ENCODE peak calls at places on chromosome 10, in four cellular contexts. One of them, this sample, is unnamed.

GRCh38 chr10:109591631-109592030 is 331.7 kb downstream of the XPNPEP1 start:
- DNase-seq in K562: no peak
- DNase-seq in GM12891: no peak
- DNase-seq in HepG2: no peak
- DNase-seq in this sample: no peak

GRCh38 chr10:7950981-7951847 is 103.3 kb upstream of the GATA3 start:
- DNase-seq in GM12891: no peak
- DNase-seq in K562: no peak
- DNase-seq in HepG2: peak; percentile 37
- DNase-seq in this sample: no peak

GRCh38 chr10:92690211-92691041 is 671 bp downstream of the HHEX start:
- DNase-seq in GM12891: no peak
- DNase-seq in HepG2: no peak
- DNase-seq in K562: peak; percentile 71
- DNase-seq in this sample: no peak

GRCh38 chr10:108791794-108792474 is 1131.4 kb downstream of the XPNPEP1 start:
- DNase-seq in HepG2: no peak
- DNase-seq in GM12891: no peak
- DNase-seq in K562: no peak
- DNase-seq in this sample: no peak

GRCh38 chr10:68208424-68209042 is 23.4 kb downstream of the ATOH7 start:
- DNase-seq in HepG2: peak; percentile 72
- DNase-seq in K562: peak; percentile 62
- DNase-seq in GM12891: no peak
- DNase-seq in this sample: no peak

GRCh38 chr10:77702166-77702565 is 64.6 kb upstream of the KCNMA1 start:
- DNase-seq in HepG2: no peak
- DNase-seq in GM12891: no peak
- DNase-seq in K562: no peak
- DNase-seq in this sample: no peak

GRCh38 chr10:78630944-78631838 is 437.6 kb upstream of the ZMIZ1 start:
- DNase-seq in GM12891: no peak
- DNase-seq in K562: no peak
- DNase-seq in HepG2: no peak
- DNase-seq in this sample: no peak

GRCh38 chr10:84574101-84574500 is 245.7 kb downstream of the CCSER2 start:
- DNase-seq in K562: no peak
- DNase-seq in GM12891: no peak
- DNase-seq in HepG2: no peak
- DNase-seq in this sample: no peak

GRCh38 chr10:126070815-126071214 is 174.5 kb downstream of the FANK1 start:
- DNase-seq in GM12891: no peak
- DNase-seq in HepG2: no peak
- DNase-seq in K562: no peak
- DNase-seq in this sample: no peak

GRCh38 chr10:91354686-91355085 is 55.5 kb upstream of the HECTD2 start:
- DNase-seq in GM12891: no peak
- DNase-seq in HepG2: no peak
- DNase-seq in K562: no peak
- DNase-seq in this sample: no peak

GRCh38 chr10:77328272-77328816 is 309.3 kb downstream of the KCNMA1 start:
- DNase-seq in HepG2: peak; percentile 10
- DNase-seq in GM12891: no peak
- DNase-seq in K562: peak; percentile 41
- DNase-seq in this sample: no peak

GRCh38 chr10:110017940-110018339 is 10.2 kb downstream of the ADD3 start:
- DNase-seq in GM12891: no peak
- DNase-seq in HepG2: no peak
- DNase-seq in K562: no peak
- DNase-seq in this sample: no peak

GRCh38 chr10:113646337-113647201 is 17.3 kb downstream of the NRAP start:
- DNase-seq in K562: no peak
- DNase-seq in GM12891: no peak
- DNase-seq in HepG2: no peak
- DNase-seq in this sample: no peak

GRCh38 chr10:95394161-95394880 is 103.5 kb upstream of the PDLIM1 start:
- DNase-seq in HepG2: peak; percentile 20
- DNase-seq in GM12891: no peak
- DNase-seq in K562: peak; percentile 73
- DNase-seq in this sample: no peak

GRCh38 chr10:83983578-83984255 is 155.6 kb upstream of the GHITM start:
- DNase-seq in K562: peak; percentile 50
- DNase-seq in GM12891: no peak
- DNase-seq in HepG2: peak; percentile 15
- DNase-seq in this sample: no peak

GRCh38 chr10:104123397-104123796 is 1.4 kb downstream of the SFR1 start:
- DNase-seq in GM12891: no peak
- DNase-seq in HepG2: no peak
- DNase-seq in K562: no peak
- DNase-seq in this sample: no peak

GRCh38 chr10:117408436-117409384 is 33.5 kb upstream of the PDZD8 start:
- DNase-seq in GM12891: no peak
- DNase-seq in K562: peak; percentile 77
- DNase-seq in HepG2: no peak
- DNase-seq in this sample: no peak

GRCh38 chr10:13105184-13105583 is 5.2 kb downstream of the OPTN start:
- DNase-seq in GM12891: no peak
- DNase-seq in K562: no peak
- DNase-seq in HepG2: peak; percentile 17
- DNase-seq in this sample: no peak

GRCh38 chr10:66215005-66215404 is 710.8 kb upstream of the LRRTM3 start:
- DNase-seq in HepG2: peak; percentile 4
- DNase-seq in GM12891: no peak
- DNase-seq in K562: peak; percentile 5
- DNase-seq in this sample: no peak

GRCh38 chr10:128180843-128181242 is 54.6 kb upstream of the MKI67 start:
- DNase-seq in GM12891: no peak
- DNase-seq in HepG2: no peak
- DNase-seq in K562: no peak
- DNase-seq in this sample: no peak

GRCh38 chr10:85741626-85742300 is 624.8 kb downstream of the GRID1 start:
- DNase-seq in K562: no peak
- DNase-seq in GM12891: peak; percentile 12
- DNase-seq in HepG2: no peak
- DNase-seq in this sample: peak; percentile 4

GRCh38 chr10:23417254-23417653 is 21.6 kb upstream of the OTUD1 start:
- DNase-seq in K562: no peak
- DNase-seq in GM12891: no peak
- DNase-seq in HepG2: no peak
- DNase-seq in this sample: no peak

GRCh38 chr10:21372651-21373410 is 152.7 kb downstream of the SKIDA1 start:
- DNase-seq in HepG2: no peak
- DNase-seq in GM12891: peak; percentile 23
- DNase-seq in K562: peak; percentile 58
- DNase-seq in this sample: no peak

GRCh38 chr10:92849234-92849525 is 860 bp downstream of the EXOC6 start:
- DNase-seq in GM12891: no peak
- DNase-seq in HepG2: no peak
- DNase-seq in K562: no peak
- DNase-seq in this sample: no peak

GRCh38 chr10:14772399-14772798 is 2.3 kb downstream of the FAM107B start:
- DNase-seq in K562: no peak
- DNase-seq in GM12891: no peak
- DNase-seq in HepG2: no peak
- DNase-seq in this sample: no peak

GRCh38 chr10:70480254-70480861 is 1.8 kb downstream of the PALD1 start:
- DNase-seq in K562: no peak
- DNase-seq in GM12891: peak; percentile 62
- DNase-seq in HepG2: no peak
- DNase-seq in this sample: no peak

GRCh38 chr10:70477661-70478162 is 855 bp upstream of the PALD1 start:
- DNase-seq in K562: peak; percentile 63
- DNase-seq in GM12891: no peak
- DNase-seq in HepG2: peak; percentile 13
- DNase-seq in this sample: no peak

GRCh38 chr10:70479161-70479531 is 579 bp downstream of the PALD1 start:
- DNase-seq in K562: no peak
- DNase-seq in GM12891: no peak
- DNase-seq in HepG2: no peak
- DNase-seq in this sample: no peak

GRCh38 chr10:70479626-70480253 is 1.2 kb downstream of the PALD1 start:
- DNase-seq in GM12891: no peak
- DNase-seq in HepG2: no peak
- DNase-seq in K562: no peak
- DNase-seq in this sample: no peak

DNA sequence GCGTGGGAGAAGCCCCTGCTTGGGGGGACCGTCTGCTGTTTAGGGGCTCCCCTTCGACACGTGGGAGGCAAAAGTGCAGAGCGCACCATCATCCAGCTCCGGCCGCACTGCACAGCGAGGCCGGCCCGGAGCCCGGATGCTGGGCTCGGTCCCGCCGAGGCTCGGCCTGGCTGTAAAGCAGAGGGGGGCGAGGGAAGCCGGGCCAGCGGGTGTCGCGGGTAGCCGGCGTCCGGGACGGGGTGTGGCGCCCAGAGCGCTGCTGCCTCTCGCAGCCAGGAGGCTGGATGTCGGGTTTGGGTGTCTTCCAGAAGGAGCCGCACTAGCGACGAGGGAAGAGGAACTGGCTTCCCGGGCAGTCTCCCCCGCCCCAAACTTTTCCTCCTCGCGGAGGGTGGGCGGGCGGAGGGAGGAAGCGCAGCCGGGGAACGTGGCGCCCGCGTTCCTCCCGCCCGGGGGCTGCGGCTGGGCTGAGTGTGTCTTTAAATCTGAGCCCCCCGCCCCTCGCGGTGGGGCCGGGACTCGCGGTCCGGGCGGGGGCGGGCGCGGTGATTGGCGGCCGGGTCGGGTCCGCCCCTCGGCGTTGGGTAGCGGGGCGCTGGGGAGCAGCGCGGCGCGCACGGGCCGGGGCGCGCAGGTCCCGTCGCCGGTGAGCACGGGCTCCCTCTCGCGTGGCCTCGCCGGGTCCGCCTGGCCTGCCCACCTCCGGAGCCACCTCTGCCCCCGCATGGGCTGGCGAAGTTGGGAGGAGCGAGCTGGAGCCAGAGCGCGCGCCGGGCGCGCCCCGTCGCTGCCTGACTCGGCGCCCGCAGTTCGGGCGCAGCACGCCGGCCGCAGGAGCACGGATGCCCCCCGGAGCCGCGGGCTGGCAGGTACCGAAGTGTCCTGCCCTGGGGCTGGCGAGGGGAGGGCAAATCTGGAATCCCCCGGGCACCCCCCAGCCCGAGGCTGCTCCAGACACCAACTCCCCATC is at the start of gene PALD1:
- DNase-seq in HepG2: no peak
- DNase-seq in GM12891: peak; percentile 79
- DNase-seq in K562: peak; percentile 41
- DNase-seq in this sample: peak; percentile 62
- TF ChIP-seq POLR2A in HepG2: no peak
- TF ChIP-seq POLR2A in GM12891: no peak
- TF ChIP-seq POLR2A in K562: no peak
- TF ChIP-seq POLR2A in this sample: no peak

GRCh38 chr10:29183304-29183918 is 105.5 kb upstream of the LYZL1 start:
- DNase-seq in K562: no peak
- DNase-seq in GM12891: no peak
- DNase-seq in HepG2: no peak
- DNase-seq in this sample: no peak
- TF ChIP-seq TAF1 in K562: no peak
- TF ChIP-seq TAF1 in GM12891: no peak
- TF ChIP-seq TAF1 in HepG2: no peak
- TF ChIP-seq TAF1 in this sample: no peak

GRCh38 chr10:97644961-97645360 is 4.5 kb downstream of the PI4K2A start:
- DNase-seq in HepG2: no peak
- DNase-seq in K562: no peak
- DNase-seq in GM12891: no peak
- DNase-seq in this sample: no peak

GRCh38 chr10:97635577-97635976 is 2.3 kb upstream of the MORN4 start:
- DNase-seq in GM12891: no peak
- DNase-seq in K562: no peak
- DNase-seq in HepG2: no peak
- DNase-seq in this sample: no peak

GRCh38 chr10:97640174-97640867 is at the start of gene PI4K2A:
- DNase-seq in HepG2: peak; percentile 98
- DNase-seq in GM12891: peak; percentile 95
- DNase-seq in K562: peak; percentile 98
- DNase-seq in this sample: peak; percentile 94

GRCh38 chr10:97643586-97643985 is 3.1 kb downstream of the PI4K2A start:
- DNase-seq in K562: no peak
- DNase-seq in HepG2: no peak
- DNase-seq in GM12891: no peak
- DNase-seq in this sample: no peak

DNA sequence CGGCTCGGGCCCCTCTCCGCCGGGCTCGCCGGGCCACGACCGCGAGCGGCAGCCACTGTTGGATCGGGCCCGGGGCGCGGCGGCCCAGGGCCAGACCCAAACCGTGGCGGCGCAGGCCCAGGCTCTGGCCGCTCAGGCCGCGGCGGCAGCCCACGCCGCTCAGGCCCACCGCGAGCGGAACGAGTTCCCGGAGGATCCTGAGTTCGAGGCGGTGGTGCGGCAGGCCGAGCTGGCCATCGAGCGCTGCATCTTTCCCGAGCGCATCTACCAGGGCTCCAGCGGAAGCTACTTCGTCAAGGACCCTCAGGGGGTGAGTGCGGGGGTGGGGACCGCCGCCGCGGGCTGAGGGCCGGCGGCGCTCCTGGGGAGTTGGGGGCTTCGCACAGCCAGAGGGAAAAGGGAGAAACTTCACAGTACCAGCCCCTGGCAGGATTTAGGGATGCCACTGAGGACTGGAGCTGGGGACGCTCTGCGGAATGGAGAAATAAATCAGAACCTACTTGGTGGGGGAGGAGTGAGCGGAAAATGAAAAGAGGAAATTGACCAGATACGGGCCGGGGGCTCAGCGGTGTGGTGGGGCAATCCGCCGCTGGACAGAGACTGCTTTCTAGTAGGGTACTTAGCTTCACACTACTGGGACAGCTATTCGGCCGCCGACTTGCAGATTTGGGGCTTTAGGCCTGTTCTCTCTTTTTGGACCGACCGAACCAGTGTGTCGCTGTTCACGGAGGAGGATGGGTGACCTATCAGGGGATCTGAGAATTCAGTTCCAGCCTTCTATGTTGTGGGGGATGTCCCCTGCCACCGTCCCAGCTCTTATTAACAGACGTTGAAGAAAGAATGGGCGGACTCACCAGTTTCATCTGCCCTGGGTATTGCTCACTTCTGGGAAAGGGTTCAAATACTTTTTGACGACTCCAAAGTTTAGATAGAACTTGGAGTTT is 669 bp downstream of the PI4K2A start:
- DNase-seq in K562: peak; percentile 39
- DNase-seq in GM12891: peak; percentile 35
- DNase-seq in HepG2: no peak
- DNase-seq in this sample: peak; percentile 37
- TF ChIP-seq POLR2AphosphoS5 in K562: no peak
- TF ChIP-seq POLR2AphosphoS5 in GM12891: no peak
- TF ChIP-seq POLR2AphosphoS5 in HepG2: no peak
- TF ChIP-seq POLR2AphosphoS5 in this sample: peak; percentile 11

GRCh38 chr10:4240641-4241197 is 455.7 kb upstream of the KLF6 start:
- DNase-seq in GM12891: no peak
- DNase-seq in HepG2: no peak
- DNase-seq in K562: no peak
- DNase-seq in this sample: no peak

GRCh38 chr10:4243169-4243568 is 458.2 kb upstream of the KLF6 start:
- DNase-seq in K562: no peak
- DNase-seq in GM12891: no peak
- DNase-seq in HepG2: no peak
- DNase-seq in this sample: no peak

GRCh38 chr10:4243651-4244050 is 458.6 kb upstream of the KLF6 start:
- DNase-seq in HepG2: no peak
- DNase-seq in GM12891: no peak
- DNase-seq in K562: no peak
- DNase-seq in this sample: no peak

GRCh38 chr10:4242561-4243035 is 457.6 kb upstream of the KLF6 start:
- DNase-seq in GM12891: no peak
- DNase-seq in K562: no peak
- DNase-seq in HepG2: no peak
- DNase-seq in this sample: no peak

GRCh38 chr10:4241724-4242345 is 456.8 kb upstream of the KLF6 start:
- DNase-seq in GM12891: no peak
- DNase-seq in HepG2: no peak
- DNase-seq in K562: no peak
- DNase-seq in this sample: no peak
- TF ChIP-seq POLR2A in GM12891: no peak
- TF ChIP-seq POLR2A in HepG2: no peak
- TF ChIP-seq POLR2A in K562: no peak
- TF ChIP-seq POLR2A in this sample: no peak

This sample was measured in GM12892.